ENCODE peak calls at places on chromosomes 5 and 9, in eight cellular contexts. W, Y, Q, C, G, E, P and D are unnamed samples. For H3K4me1, the result is how much of the 10 kb centered on the place peaks cover.

GRCh38 chr5:149441986-149442385 is 62.9 kb upstream of the IL17B start:
- DNase-seq in W (no peak), Y (no peak), Q (no peak), C (no peak), G (no peak), E (no peak), P (no peak), D (peak)

GRCh38 chr9:124511891-124512805 is 4.9 kb upstream of the NR5A1 start:
- DNase-seq in W (no peak), Y (no peak), Q (no peak), C (no peak), G (no peak), E (no peak), P (no peak), D (no peak)

GRCh38 chr5:88203977-88204735 is 64.5 kb downstream of the TMEM161B start:
- DNase-seq in W (no peak), Y (no peak), Q (peak), C (no peak), G (no peak), E (no peak), P (no peak), D (no peak)

GRCh38 chr9:21653589-21653988 is 148.8 kb upstream of the MTAP start:
- DNase-seq in W (no peak), Y (no peak), Q (no peak), C (no peak), G (no peak), E (no peak), P (no peak), D (no peak)

GRCh38 chr9:80449513-80449912 is 877.7 kb downstream of the TLE4 start:
- DNase-seq in W (no peak), Y (no peak), Q (no peak), C (no peak), G (no peak), E (no peak), P (no peak), D (no peak)

GRCh38 chr5:111757582-111758283 is 739 bp upstream of the NREP start:
- DNase-seq in W (peak), Y (no peak), Q (peak), C (peak), G (peak), E (peak), P (peak), D (peak)

GRCh38 chr5:154058055-154059038 is 19.6 kb downstream of the MFAP3 start:
- DNase-seq in W (peak), Y (peak), Q (no peak), C (no peak), G (no peak), E (no peak), P (no peak), D (no peak)

GRCh38 chr5:2739360-2740050 is 12.0 kb downstream of the IRX2 start:
- DNase-seq in W (no peak), Y (no peak), Q (no peak), C (no peak), G (no peak), E (peak), P (no peak), D (no peak)

GRCh38 chr9:120368799-120369198 is 211.2 kb downstream of the CDK5RAP2 start:
- DNase-seq in W (no peak), Y (no peak), Q (no peak), C (no peak), G (no peak), E (no peak), P (no peak), D (no peak)

GRCh38 chr9:89440548-89440947 is 57.4 kb downstream of the SEMA4D start:
- DNase-seq in W (peak), Y (no peak), Q (no peak), C (no peak), G (peak), E (no peak), P (peak), D (no peak)

GRCh38 chr5:69305512-69305911 is 27.1 kb downstream of the CCDC125 start:
- DNase-seq in W (no peak), Y (no peak), Q (no peak), C (no peak), G (no peak), E (no peak), P (no peak), D (no peak)

GRCh38 chr9:137379761-137380161 is 43.2 kb downstream of the EXD3 start:
- DNase-seq in W (no peak), Y (no peak), Q (no peak), C (peak), G (no peak), E (no peak), P (peak), D (no peak)

GRCh38 chr9:92746567-92747458 is 17.8 kb downstream of the BICD2 start:
- DNase-seq in W (no peak), Y (peak), Q (no peak), C (no peak), G (no peak), E (no peak), P (no peak), D (no peak)

GRCh38 chr5:98775962-98776687 is 2.7 kb downstream of the RGMB start:
- DNase-seq in W (no peak), Y (no peak), Q (no peak), C (no peak), G (no peak), E (no peak), P (no peak), D (peak)

GRCh38 chr9:69476797-69477196 is 151.8 kb downstream of the ENTREP1 start:
- DNase-seq in W (no peak), Y (no peak), Q (no peak), C (no peak), G (no peak), E (no peak), P (no peak), D (no peak)

GRCh38 chr5:149161026-149161687 is 19.9 kb downstream of the ABLIM3 start:
- DNase-seq in W (no peak), Y (no peak), Q (no peak), C (no peak), G (no peak), E (no peak), P (peak), D (no peak)

GRCh38 chr5:757931-758697 is 26.4 kb downstream of the ZDHHC11B start:
- DNase-seq in W (peak), Y (peak), Q (peak), C (peak), G (peak), E (peak), P (peak), D (no peak)

GRCh38 chr5:5523066-5523505 is 100.6 kb downstream of the ICE1 start:
- DNase-seq in W (no peak), Y (no peak), Q (peak), C (no peak), G (no peak), E (no peak), P (no peak), D (no peak)

GRCh38 chr9:119284118-119284517 is 85.1 kb downstream of the BRINP1 start:
- DNase-seq in W (no peak), Y (no peak), Q (no peak), C (no peak), G (no peak), E (peak), P (no peak), D (no peak)

GRCh38 chr5:137997726-137998213 is 35.1 kb downstream of the FAM13B start:
- DNase-seq in W (no peak), Y (no peak), Q (no peak), C (no peak), G (no peak), E (no peak), P (no peak), D (no peak)

GRCh38 chr9:83981126-83981871 is 694 bp downstream of the RMI1 start:
- DNase-seq in W (peak), Y (no peak), Q (no peak), C (peak), G (no peak), E (peak), P (no peak), D (peak)

GRCh38 chr5:143231973-143232812 is 171.3 kb downstream of the NR3C1 start:
- DNase-seq in W (no peak), Y (no peak), Q (no peak), C (no peak), G (no peak), E (no peak), P (no peak), D (no peak)

GRCh38 chr9:89471390-89471789 is 26.5 kb downstream of the SEMA4D start:
- DNase-seq in W (no peak), Y (no peak), Q (no peak), C (no peak), G (no peak), E (no peak), P (no peak), D (no peak)

GRCh38 chr9:127569819-127570401 is 42.2 kb upstream of the STXBP1 start:
- DNase-seq in W (no peak), Y (no peak), Q (peak), C (no peak), G (no peak), E (no peak), P (no peak), D (peak)

GRCh38 chr9:37026085-37026935 is 7.8 kb downstream of the PAX5 start:
- DNase-seq in W (no peak), Y (no peak), Q (no peak), C (no peak), G (no peak), E (no peak), P (peak), D (no peak)

GRCh38 chr5:916441-917293 is 24.0 kb downstream of the TRIP13 start:
- DNase-seq in W (no peak), Y (no peak), Q (no peak), C (no peak), G (no peak), E (no peak), P (no peak), D (no peak)

GRCh38 chr9:68508547-68508946 is 32.1 kb downstream of the TMEM252 start:
- DNase-seq in W (no peak), Y (no peak), Q (no peak), C (no peak), G (no peak), E (no peak), P (no peak), D (no peak)

GRCh38 chr5:54601832-54602231 is 84.3 kb downstream of the SNX18 start:
- DNase-seq in W (no peak), Y (no peak), Q (no peak), C (no peak), G (no peak), E (no peak), P (no peak), D (no peak)

GRCh38 chr9:86352440-86353106 is 1.6 kb downstream of the TUT7 start:
- DNase-seq in W (no peak), Y (no peak), Q (no peak), C (no peak), G (no peak), E (no peak), P (no peak), D (no peak)

GRCh38 chr9:132054024-132054423 is 25.6 kb downstream of the MED27 start:
- DNase-seq in W (no peak), Y (no peak), Q (no peak), C (no peak), G (no peak), E (no peak), P (no peak), D (no peak)

GRCh38 chr5:40665902-40666301 is 13.8 kb upstream of the PTGER4 start:
- DNase-seq in W (no peak), Y (no peak), Q (no peak), C (no peak), G (no peak), E (no peak), P (no peak), D (no peak)

GRCh38 chr5:40666657-40667056 is 13.1 kb upstream of the PTGER4 start:
- DNase-seq in W (no peak), Y (no peak), Q (no peak), C (no peak), G (no peak), E (no peak), P (no peak), D (peak)

GRCh38 chr5:40672440-40672839 is 7.3 kb upstream of the PTGER4 start:
- DNase-seq in W (no peak), Y (no peak), Q (no peak), C (no peak), G (no peak), E (no peak), P (no peak), D (no peak)

GRCh38 chr5:40669606-40670005 is 10.1 kb upstream of the PTGER4 start:
- DNase-seq in W (no peak), Y (no peak), Q (no peak), C (no peak), G (no peak), E (no peak), P (no peak), D (no peak)

DNA sequence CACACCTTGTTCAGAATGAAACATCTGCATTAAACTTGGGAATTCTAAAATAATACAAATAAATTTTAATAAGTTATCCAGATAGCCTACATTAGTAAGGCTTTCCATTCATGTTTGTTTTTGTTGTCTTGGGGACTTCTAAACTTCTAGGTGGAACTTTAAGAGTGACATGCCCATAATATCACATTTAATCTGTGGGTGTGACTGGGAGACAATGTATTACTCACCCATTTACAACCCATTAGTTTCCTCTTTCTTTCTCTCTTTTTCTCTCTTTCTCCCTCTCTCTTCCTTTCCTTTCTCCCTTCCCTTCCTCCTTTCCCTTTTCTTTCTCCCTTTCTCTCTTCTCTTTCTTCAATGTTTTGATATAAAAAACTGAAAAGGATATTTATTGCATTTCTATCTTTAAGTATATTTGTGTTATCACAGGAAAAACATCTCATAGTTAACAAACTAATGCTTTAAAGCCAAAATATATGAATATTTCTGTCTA is 12.5 kb upstream of the PTGER4 start:
- DNase-seq in W (no peak), Y (no peak), Q (no peak), C (no peak), G (no peak), E (no peak), P (no peak), D (no peak)
- H3K4me1 ChIP-seq in W (under half), Y (under half), Q (under half), C (under half), G (under half), E (under half), P (under half), D (under half)

GRCh38 chr5:135004376-135004775 is 29.7 kb downstream of the PITX1 start:
- DNase-seq in W (no peak), Y (no peak), Q (no peak), C (peak), G (no peak), E (no peak), P (no peak), D (no peak)
- TF ChIP-seq CTCF in W (no peak), Y (no peak), Q (no peak), C (no peak), G (no peak), E (no peak), P (no peak), D (no peak)

GRCh38 chr5:150615141-150615699 is 25.2 kb upstream of the SYNPO start:
- DNase-seq in W (peak), Y (peak), Q (no peak), C (peak), G (peak), E (no peak), P (no peak), D (no peak)

GRCh38 chr5:150616506-150616905 is 24.0 kb upstream of the SYNPO start:
- DNase-seq in W (no peak), Y (no peak), Q (no peak), C (no peak), G (no peak), E (no peak), P (peak), D (no peak)

GRCh38 chr5:150613991-150614650 is 26.3 kb upstream of the SYNPO start:
- DNase-seq in W (no peak), Y (no peak), Q (no peak), C (no peak), G (peak), E (no peak), P (peak), D (no peak)

GRCh38 chr5:150614651-150615040 is 25.8 kb upstream of the SYNPO start:
- DNase-seq in W (no peak), Y (no peak), Q (no peak), C (no peak), G (no peak), E (no peak), P (peak), D (no peak)

DNA sequence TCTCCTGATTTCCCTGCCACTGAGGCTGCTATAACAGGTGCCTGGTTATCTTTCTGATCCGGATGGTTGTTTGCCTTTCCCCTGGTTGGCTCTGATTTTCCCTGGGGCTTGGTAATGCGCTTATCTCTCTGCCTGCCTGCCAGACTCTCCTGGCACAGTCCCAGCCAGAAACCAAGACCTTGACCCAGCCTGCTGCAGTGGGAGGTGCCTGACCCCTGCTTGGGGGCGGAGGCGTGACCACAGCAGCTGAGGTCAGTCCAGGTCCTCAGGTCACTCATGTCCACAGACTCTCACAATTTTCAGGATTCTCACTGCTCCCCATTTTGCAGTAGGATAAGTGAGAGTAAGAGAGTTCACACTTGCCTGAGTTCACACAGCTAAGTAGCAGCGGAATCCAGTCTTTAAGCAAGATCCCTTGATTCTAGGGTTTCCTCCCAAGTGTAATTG is 24.4 kb upstream of the SYNPO start:
- DNase-seq in W (peak), Y (peak), Q (no peak), C (peak), G (peak), E (no peak), P (peak), D (no peak)
- H3K4me1 ChIP-seq in W (under half), Y (under half), Q (under half), C (half or more), G (half or more), E (under half), P (half or more), D (under half)

DNA sequence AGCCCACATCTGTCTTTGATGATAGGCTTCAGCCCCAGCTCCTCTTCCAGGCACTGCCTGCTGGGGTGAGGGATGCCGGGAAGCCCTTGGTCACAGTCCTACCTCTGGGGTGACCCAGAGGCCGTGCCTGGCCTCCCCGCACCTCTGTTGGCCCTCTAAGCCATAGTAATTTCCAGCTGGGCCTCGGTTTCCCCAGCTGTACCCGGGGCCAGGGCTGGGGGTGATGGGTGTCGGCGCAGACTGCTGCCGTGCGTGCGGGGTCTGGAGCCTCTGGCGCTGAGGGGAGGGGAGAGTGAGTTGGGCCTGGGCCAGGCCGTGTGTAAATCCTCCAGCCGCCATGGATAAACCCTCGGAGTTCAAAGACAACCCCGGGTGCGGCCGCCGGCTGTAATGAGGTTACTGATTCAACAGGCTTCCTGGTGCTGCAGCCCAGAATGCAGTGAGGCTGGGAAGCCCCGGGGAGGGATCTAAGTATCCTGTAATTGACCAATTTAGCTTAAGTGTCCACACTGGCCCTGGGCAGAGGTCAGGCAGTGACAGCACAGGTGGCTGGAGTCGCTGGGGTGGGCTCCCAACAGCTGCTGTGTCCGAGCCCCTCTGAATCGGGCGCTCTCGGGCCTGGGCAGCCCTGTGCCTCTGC is 7.1 kb downstream of the RXRA start:
- DNase-seq in W (peak), Y (no peak), Q (no peak), C (no peak), G (no peak), E (no peak), P (peak), D (no peak)
- TF ChIP-seq CTCF in W (no peak), Y (no peak), Q (no peak), C (no peak), G (no peak), E (no peak), P (no peak), D (no peak)